ENCODE peak calls at places on chromosomes 4 and X, in four cellular contexts. R, A, P and F are unnamed samples.

GRCh38 chr4:149719357-149719756 is 96.3 kb downstream of the IQCM start:
- DNase-seq in A (no peak), R (no peak), P (no peak), F (no peak)

GRCh38 chr4:169225058-169225751 is 45.6 kb downstream of the SH3RF1 start:
- DNase-seq in P (no peak), R (no peak), A (no peak), F (no peak)

GRCh38 chrX:69615323-69615722 is 590 bp upstream of the EDA start:
- DNase-seq in P (no peak), A (no peak), R (peak; percentile 2), F (no peak)

GRCh38 chrX:39613508-39613921 is 484.2 kb downstream of the BCOR start:
- DNase-seq in R (peak; percentile 67), A (no peak), P (no peak), F (no peak)

GRCh38 chr4:174324725-174325124 is 41.0 kb downstream of the CEP44 start:
- DNase-seq in A (no peak), R (no peak), P (peak; percentile 22), F (no peak)

GRCh38 chr4:42302348-42302747 is 94.9 kb upstream of the SHISA3 start:
- DNase-seq in A (no peak), R (peak; percentile 64), P (peak; percentile 21), F (peak; percentile 68)

GRCh38 chr4:41728571-41728908 is 20.0 kb downstream of the PHOX2B start:
- DNase-seq in A (no peak), P (no peak), R (no peak), F (no peak)

GRCh38 chr4:129352480-129352879 is 256.5 kb downstream of the C4orf33 start:
- DNase-seq in R (no peak), A (no peak), P (no peak), F (no peak)

GRCh38 chr4:186840222-186840701 is 116.6 kb upstream of the FAT1 start:
- DNase-seq in P (peak; percentile 50), A (no peak), R (no peak), F (no peak)

GRCh38 chrX:49995795-49996455 is 73.5 kb downstream of the CLCN5 start:
- DNase-seq in A (no peak), P (no peak), R (no peak), F (peak; percentile 1)

GRCh38 chr4:2879026-2879425 is 35.4 kb downstream of the ADD1 start:
- DNase-seq in P (no peak), R (no peak), A (no peak), F (no peak)

GRCh38 chrX:137194164-137194563 is 160.4 kb upstream of the GPR101 start:
- DNase-seq in R (peak; percentile 16), A (peak; percentile 1), P (peak; percentile 5), F (peak; percentile 12)

GRCh38 chr4:153728151-153728550 is 31.7 kb downstream of the RNF175 start:
- DNase-seq in P (no peak), A (no peak), R (no peak), F (no peak)

DNA sequence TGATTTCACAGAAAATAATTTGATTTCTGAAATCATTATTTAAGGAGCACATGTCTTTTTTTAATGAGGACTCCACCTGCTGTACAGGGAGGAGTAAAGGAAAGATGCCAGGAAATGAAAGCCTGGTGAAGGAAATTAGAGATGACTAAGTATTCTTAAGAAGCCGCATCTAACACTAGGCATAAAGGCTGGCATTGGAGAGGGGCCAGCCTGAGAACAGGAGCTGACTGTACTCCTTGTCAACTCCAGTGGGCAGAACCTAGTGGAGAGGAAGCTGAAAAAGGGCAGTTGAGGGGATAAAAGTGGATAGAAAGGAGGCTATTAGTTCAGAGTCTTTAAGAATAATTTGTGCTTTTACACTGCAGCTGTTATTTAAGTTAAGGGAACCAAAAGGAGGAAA is 393.0 kb downstream of the PPP1R2C start:
- DNase-seq in A (no peak), R (no peak), P (no peak), F (no peak)
- TF ChIP-seq NFIC in A (no peak), R (no peak), P (no peak), F (no peak)

GRCh38 chrX:72309297-72310071 is 3.8 kb upstream of the CITED1 start:
- DNase-seq in A (no peak), R (no peak), P (no peak), F (no peak)

GRCh38 chrX:72308209-72308565 is 2.5 kb upstream of the CITED1 start:
- DNase-seq in A (no peak), R (no peak), P (no peak), F (no peak)

GRCh38 chrX:72306851-72307645 is 1.3 kb upstream of the CITED1 start:
- DNase-seq in A (no peak), R (peak; percentile 87), P (peak; percentile 35), F (peak; percentile 17)

GRCh38 chrX:72307646-72308051 is 1.9 kb upstream of the CITED1 start:
- DNase-seq in A (no peak), P (no peak), R (no peak), F (no peak)

DNA sequence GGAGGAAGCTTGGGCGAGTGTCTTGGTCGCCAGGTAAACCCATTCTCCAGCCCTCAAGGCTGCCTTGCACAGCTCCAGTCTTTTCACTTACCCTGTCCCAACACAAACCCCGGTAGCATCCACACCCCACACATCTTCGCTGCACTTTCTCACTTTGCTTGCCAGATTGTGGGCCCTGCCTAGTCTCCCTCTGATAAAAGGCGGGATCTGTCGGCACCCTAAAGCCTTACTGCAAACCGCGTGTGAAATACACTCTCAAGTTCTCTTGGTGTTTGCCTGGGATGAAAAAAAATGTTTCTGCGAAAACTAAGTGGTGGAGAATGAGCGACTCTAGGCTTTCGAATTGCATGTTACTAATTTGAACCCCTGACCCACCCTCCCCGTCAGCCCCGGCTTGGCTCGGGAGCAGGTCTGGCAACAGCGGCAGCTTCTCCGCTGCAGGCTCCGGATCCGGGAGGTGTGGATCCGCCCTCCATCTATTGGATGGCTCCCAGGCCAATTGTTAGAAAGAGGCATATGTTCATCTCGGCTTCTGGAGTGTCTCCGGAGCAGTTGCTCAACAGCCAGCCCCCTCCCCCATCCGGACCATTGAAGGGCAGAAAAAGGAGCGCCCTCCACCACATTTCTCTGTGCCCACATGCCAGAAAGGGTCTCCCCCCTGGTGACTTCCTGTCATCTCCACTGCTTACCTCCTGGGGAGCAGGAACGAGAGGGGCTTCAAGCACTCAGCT is 3.0 kb upstream of the CITED1 start:
- DNase-seq in A (no peak), P (peak; percentile 61), R (peak; percentile 92), F (peak; percentile 27)
- TF ChIP-seq NFIC in A (no peak), P (no peak), R (no peak), F (no peak)

DNA sequence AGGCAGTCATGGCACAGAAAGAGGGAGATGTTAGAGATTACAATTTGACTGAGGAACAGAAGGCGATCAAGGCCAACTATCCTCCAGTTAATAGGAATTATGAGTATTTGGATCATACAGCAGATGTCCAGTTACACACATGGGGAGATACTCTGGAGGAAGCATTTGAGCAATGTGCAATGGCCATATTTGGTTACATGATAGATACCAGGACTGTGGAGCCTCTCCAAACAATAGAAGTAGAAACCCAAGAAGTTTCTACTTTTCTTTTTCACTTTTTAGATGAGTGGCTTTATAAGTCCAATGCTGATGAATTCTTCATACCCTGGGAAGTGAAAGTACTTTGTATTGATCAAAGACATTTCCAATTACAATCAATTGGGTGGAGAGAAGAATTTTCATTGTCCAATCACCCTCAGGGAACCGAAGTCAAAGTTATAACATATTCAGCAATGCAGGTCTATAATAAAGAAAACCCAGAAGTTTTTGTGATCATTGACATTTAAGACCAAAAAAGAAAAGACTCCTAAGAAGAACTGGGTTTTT is 139.1 kb downstream of the MAB21L2 start:
- DNase-seq in P (no peak), R (no peak), A (no peak), F (no peak)
- TF ChIP-seq NFIC in P (no peak), R (no peak), A (no peak), F (no peak)

GRCh38 chr4:147658501-147658900 is 25.5 kb downstream of the PRMT9 start:
- DNase-seq in R (no peak), A (no peak), P (no peak), F (no peak)

GRCh38 chr4:147651563-147651962 is 32.4 kb downstream of the PRMT9 start:
- DNase-seq in A (no peak), P (no peak), R (no peak), F (no peak)

GRCh38 chr4:147655639-147656038 is 28.3 kb downstream of the PRMT9 start:
- DNase-seq in P (no peak), R (no peak), A (no peak), F (no peak)
- TF ChIP-seq NFIC in P (no peak), R (no peak), A (no peak), F (no peak)

GRCh38 chr4:26736621-26737020 is 124.0 kb upstream of the STIM2 start:
- DNase-seq in R (no peak), P (no peak), A (no peak), F (no peak)
- TF ChIP-seq NFIC in R (no peak), P (no peak), A (no peak), F (no peak)

GRCh38 chrX:119478504-119478903 is 10.3 kb downstream of the SLC25A5 start:
- DNase-seq in P (no peak), R (no peak), A (no peak), F (no peak)
- TF ChIP-seq NFIC in P (no peak), R (no peak), A (no peak), F (no peak)

DNA sequence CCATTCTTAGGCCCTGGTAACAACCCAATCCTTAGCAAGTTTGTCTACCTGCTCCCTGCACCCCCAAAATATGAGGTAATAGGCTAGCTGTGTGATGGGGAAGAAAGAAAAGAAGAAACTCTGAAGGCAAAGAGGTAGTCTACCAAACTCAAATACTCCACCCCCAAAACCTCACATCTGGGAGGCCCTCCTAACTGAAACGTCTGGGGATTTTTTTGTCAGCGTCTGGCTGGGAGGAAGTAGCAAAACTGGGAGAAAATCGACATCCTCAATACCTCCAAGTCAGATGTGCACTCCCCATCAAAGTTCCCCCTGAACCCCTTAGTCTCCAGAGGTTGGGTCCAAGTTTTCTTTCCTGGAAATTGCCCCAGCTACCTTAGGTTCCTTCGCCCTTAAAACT is 1.0 kb downstream of the LAMP2 start:
- DNase-seq in A (no peak), P (no peak), R (no peak), F (no peak)
- TF ChIP-seq NFIC in A (no peak), P (no peak), R (no peak), F (no peak)

GRCh38 chr4:7054106-7054880 is 11.1 kb downstream of the TADA2B start:
- DNase-seq in P (no peak), A (no peak), R (no peak), F (no peak)

GRCh38 chr4:7051905-7052304 is 8.7 kb downstream of the TADA2B start:
- DNase-seq in A (no peak), R (no peak), P (no peak), F (no peak)

GRCh38 chr4:7052313-7052712 is 9.1 kb downstream of the TADA2B start:
- DNase-seq in R (no peak), A (no peak), P (no peak), F (no peak)

GRCh38 chr4:7051144-7051495 is 7.9 kb downstream of the TADA2B start:
- DNase-seq in A (no peak), R (no peak), P (no peak), F (no peak)

GRCh38 chr4:7052923-7053715 is 9.9 kb downstream of the TADA2B start:
- DNase-seq in R (no peak), P (no peak), A (no peak), F (no peak)
- TF ChIP-seq NFIC in R (no peak), P (no peak), A (no peak), F (no peak)